ENCODE peak calls at places on chromosomes 16 and 17, in five cellular contexts. H is fibroblast of lung, E is left ventricle myocardium inferior, W is cardiac muscle cell, T is HAP-1. O is an unnamed sample.

GRCh38 chr17:79933863-79934652 is 94.8 kb upstream of the CBX4 start:
- DNase-seq in E (no peak), W (no peak), H (peak; percentile 10), T (no peak), O (peak; percentile 63)

GRCh38 chr17:40382251-40382650 is 17.7 kb upstream of the GJD3 start:
- DNase-seq in W (no peak), T (no peak), H (peak; percentile 14), E (no peak), O (no peak)

GRCh38 chr17:45788057-45788456 is 3.9 kb downstream of the CRHR1 start:
- DNase-seq in T (no peak), W (no peak), E (no peak), H (no peak), O (no peak)

GRCh38 chr17:1312261-1312870 is 32.9 kb downstream of the TRARG1 start:
- DNase-seq in T (peak; percentile 67), H (no peak), E (no peak), W (peak; percentile 40), O (no peak)

GRCh38 chr17:16988749-16989229 is 16.9 kb upstream of the TNFRSF13B start:
- DNase-seq in W (no peak), E (no peak), H (peak; percentile 17), T (no peak), O (no peak)

GRCh38 chr17:79923974-79924638 is 84.9 kb upstream of the CBX4 start:
- DNase-seq in E (no peak), W (peak; percentile 83), T (peak; percentile 90), H (no peak), O (peak; percentile 77)

GRCh38 chr16:10828851-10829331 is 10.3 kb upstream of the TVP23A start:
- DNase-seq in W (no peak), E (peak; percentile 96), T (no peak), H (peak; percentile 86), O (peak; percentile 97)

GRCh38 chr17:33090806-33091205 is 99.2 kb downstream of the SPACA3 start:
- DNase-seq in T (no peak), H (peak; percentile 63), W (no peak), E (no peak), O (no peak)

GRCh38 chr16:55369151-55369550 is 45.1 kb downstream of the IRX6 start:
- DNase-seq in W (no peak), H (no peak), T (no peak), E (no peak), O (no peak)

GRCh38 chr17:36934144-36934758 is 3.0 kb upstream of the LHX1 start:
- DNase-seq in W (no peak), E (no peak), H (no peak), T (peak; percentile 38), O (no peak)
- H3K4me1 ChIP-seq in W (peaks cover 35% of the 10 kb centered on the region), E (peaks cover 77% of the 10 kb centered on the region), H (no peaks in the 10 kb centered on the region), T (peaks cover 5% of the 10 kb centered on the region), O (peaks cover 10% of the 10 kb centered on the region)

DNA sequence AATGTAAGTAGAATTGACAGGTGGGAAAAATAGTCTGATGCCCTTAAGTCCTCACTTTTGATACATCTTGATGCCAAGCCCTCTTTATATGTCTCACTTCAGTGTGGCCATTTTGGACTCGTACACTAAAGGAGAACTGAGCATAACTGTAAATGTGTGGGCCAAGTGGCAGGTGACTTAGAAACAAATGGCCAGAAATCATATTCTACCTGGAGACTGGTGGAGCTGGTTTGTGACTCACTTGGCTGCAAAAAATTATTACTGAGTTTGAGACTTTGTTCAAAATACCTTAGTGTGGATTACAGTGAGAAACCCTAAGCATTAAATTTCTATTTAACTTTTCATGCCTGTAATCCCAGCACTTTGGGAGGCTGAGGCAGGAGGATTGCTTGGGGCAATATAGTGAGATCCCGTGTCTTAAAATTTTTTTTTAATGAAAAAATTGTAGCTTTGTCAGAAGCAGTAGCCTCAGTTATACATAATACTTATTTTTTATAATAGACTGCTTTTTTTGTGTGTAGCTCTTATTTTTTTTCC is 5.0 kb downstream of the HAPSTR1 start:
- DNase-seq in H (no peak), E (no peak), W (no peak), T (no peak), O (no peak)
- H3K4me1 ChIP-seq in H (peaks cover 22% of the 10 kb centered on the region), E (peaks cover 100% of the 10 kb centered on the region), W (peaks cover 46% of the 10 kb centered on the region), T (peaks cover 41% of the 10 kb centered on the region), O (peaks cover 64% of the 10 kb centered on the region)

GRCh38 chr16:84367750-84368320 is 503 bp upstream of the ATP2C2 start:
- DNase-seq in H (no peak), W (no peak), E (no peak), T (no peak), O (peak; percentile 8)

GRCh38 chr16:84369938-84370627 is 1.7 kb downstream of the ATP2C2 start:
- DNase-seq in H (no peak), E (no peak), W (no peak), T (no peak), O (no peak)

GRCh38 chr16:84367297-84367680 is 1.0 kb upstream of the ATP2C2 start:
- DNase-seq in E (no peak), T (no peak), W (no peak), H (no peak), O (no peak)

GRCh38 chr16:84369105-84369504 is 767 bp downstream of the ATP2C2 start:
- DNase-seq in E (no peak), W (no peak), T (no peak), H (no peak), O (no peak)

GRCh38 chr16:84368327-84368996 is at the start of gene ATP2C2:
- DNase-seq in T (no peak), H (no peak), W (peak; percentile 40), E (no peak), O (peak; percentile 83)
- H3K4me1 ChIP-seq in T (no peaks in the 10 kb centered on the region), H (no peaks in the 10 kb centered on the region), W (no peaks in the 10 kb centered on the region), E (peaks cover 8% of the 10 kb centered on the region), O (no peaks in the 10 kb centered on the region)

GRCh38 chr16:73068546-73069401 is 20.8 kb upstream of the ZFHX3 start:
- DNase-seq in W (peak; percentile 82), E (peak; percentile 74), T (no peak), H (peak; percentile 98), O (no peak)
- H3K4me1 ChIP-seq in W (peaks cover 16% of the 10 kb centered on the region), E (peaks cover 76% of the 10 kb centered on the region), T (peaks cover 3% of the 10 kb centered on the region), H (peaks cover 38% of the 10 kb centered on the region), O (no peaks in the 10 kb centered on the region)